ENCODE peak calls at places on chromosome 22, in nine cellular contexts. One of them, this sample, is unnamed.

GRCh38 chr22:41243361-41243760 is 2.6 kb upstream of the CHADL start:
- DNase-seq in heart left ventricle: no peak
- DNase-seq in Peyer's patch: no peak
- DNase-seq in tibial nerve: no peak
- DNase-seq in adrenal gland: no peak
- DNase-seq in uterus: no peak
- DNase-seq in H1: no peak
- DNase-seq in body of pancreas: no peak
- DNase-seq in A549: no peak
- DNase-seq in this sample: no peak

GRCh38 chr22:27747396-27748256 is 53.9 kb downstream of the MN1 start:
- DNase-seq in Peyer's patch: no peak
- DNase-seq in tibial nerve: peak; percentile 25
- DNase-seq in heart left ventricle: no peak
- DNase-seq in adrenal gland: no peak
- DNase-seq in A549: no peak
- DNase-seq in uterus: no peak
- DNase-seq in body of pancreas: no peak
- DNase-seq in H1: no peak
- DNase-seq in this sample: no peak

GRCh38 chr22:26656896-26657851 is at the start of gene MIAT:
- DNase-seq in A549: no peak
- DNase-seq in tibial nerve: no peak
- DNase-seq in adrenal gland: peak; percentile 72
- DNase-seq in H1: no peak
- DNase-seq in Peyer's patch: peak; percentile 73
- DNase-seq in heart left ventricle: no peak
- DNase-seq in uterus: no peak
- DNase-seq in body of pancreas: peak; percentile 23
- DNase-seq in this sample: peak; percentile 87

GRCh38 chr22:27718186-27719032 is 83.1 kb downstream of the MN1 start:
- DNase-seq in uterus: peak; percentile 72
- DNase-seq in H1: no peak
- DNase-seq in body of pancreas: no peak
- DNase-seq in heart left ventricle: peak; percentile 81
- DNase-seq in adrenal gland: peak; percentile 85
- DNase-seq in Peyer's patch: no peak
- DNase-seq in tibial nerve: peak; percentile 53
- DNase-seq in A549: peak; percentile 92
- DNase-seq in this sample: peak; percentile 93

GRCh38 chr22:32119568-32120235 is 39.4 kb downstream of the C22orf42 start:
- DNase-seq in body of pancreas: no peak
- DNase-seq in adrenal gland: no peak
- DNase-seq in tibial nerve: no peak
- DNase-seq in Peyer's patch: no peak
- DNase-seq in H1: no peak
- DNase-seq in heart left ventricle: no peak
- DNase-seq in uterus: no peak
- DNase-seq in A549: no peak
- DNase-seq in this sample: no peak

GRCh38 chr22:25404556-25404922 is 159.9 kb upstream of the GRK3 start:
- DNase-seq in Peyer's patch: no peak
- DNase-seq in adrenal gland: no peak
- DNase-seq in body of pancreas: no peak
- DNase-seq in heart left ventricle: no peak
- DNase-seq in tibial nerve: no peak
- DNase-seq in A549: no peak
- DNase-seq in uterus: no peak
- DNase-seq in H1: no peak
- DNase-seq in this sample: no peak

GRCh38 chr22:29171721-29172120 is 34.0 kb upstream of the EMID1 start:
- DNase-seq in A549: no peak
- DNase-seq in adrenal gland: no peak
- DNase-seq in heart left ventricle: no peak
- DNase-seq in Peyer's patch: no peak
- DNase-seq in body of pancreas: no peak
- DNase-seq in H1: no peak
- DNase-seq in uterus: no peak
- DNase-seq in tibial nerve: no peak
- DNase-seq in this sample: no peak

GRCh38 chr22:40951795-40952602 is 821 bp downstream of the RBX1 start:
- DNase-seq in tibial nerve: no peak
- DNase-seq in body of pancreas: no peak
- DNase-seq in uterus: no peak
- DNase-seq in A549: no peak
- DNase-seq in heart left ventricle: no peak
- DNase-seq in Peyer's patch: no peak
- DNase-seq in H1: no peak
- DNase-seq in adrenal gland: no peak
- DNase-seq in this sample: no peak

GRCh38 chr22:27105142-27106025 is 448.0 kb downstream of the MIAT start:
- DNase-seq in tibial nerve: peak; percentile 67
- DNase-seq in Peyer's patch: no peak
- DNase-seq in uterus: peak; percentile 86
- DNase-seq in body of pancreas: peak; percentile 37
- DNase-seq in H1: no peak
- DNase-seq in heart left ventricle: peak; percentile 77
- DNase-seq in adrenal gland: peak; percentile 79
- DNase-seq in A549: no peak
- DNase-seq in this sample: peak; percentile 85

GRCh38 chr22:47858773-47859306 is 1096.4 kb downstream of the TBC1D22A start:
- DNase-seq in H1: no peak
- DNase-seq in A549: no peak
- DNase-seq in Peyer's patch: no peak
- DNase-seq in heart left ventricle: no peak
- DNase-seq in adrenal gland: no peak
- DNase-seq in body of pancreas: no peak
- DNase-seq in uterus: no peak
- DNase-seq in tibial nerve: no peak
- DNase-seq in this sample: no peak

GRCh38 chr22:44202261-44202789 is 21.6 kb downstream of the PARVG start:
- DNase-seq in body of pancreas: no peak
- DNase-seq in heart left ventricle: no peak
- DNase-seq in tibial nerve: no peak
- DNase-seq in Peyer's patch: no peak
- DNase-seq in adrenal gland: no peak
- DNase-seq in uterus: no peak
- DNase-seq in H1: no peak
- DNase-seq in A549: no peak
- DNase-seq in this sample: no peak

GRCh38 chr22:21832291-21833290 is 34.9 kb downstream of the MAPK1 start:
- DNase-seq in adrenal gland: no peak
- DNase-seq in heart left ventricle: peak; percentile 40
- DNase-seq in uterus: no peak
- DNase-seq in body of pancreas: no peak
- DNase-seq in Peyer's patch: no peak
- DNase-seq in tibial nerve: no peak
- DNase-seq in A549: no peak
- DNase-seq in H1: no peak
- DNase-seq in this sample: no peak

DNA sequence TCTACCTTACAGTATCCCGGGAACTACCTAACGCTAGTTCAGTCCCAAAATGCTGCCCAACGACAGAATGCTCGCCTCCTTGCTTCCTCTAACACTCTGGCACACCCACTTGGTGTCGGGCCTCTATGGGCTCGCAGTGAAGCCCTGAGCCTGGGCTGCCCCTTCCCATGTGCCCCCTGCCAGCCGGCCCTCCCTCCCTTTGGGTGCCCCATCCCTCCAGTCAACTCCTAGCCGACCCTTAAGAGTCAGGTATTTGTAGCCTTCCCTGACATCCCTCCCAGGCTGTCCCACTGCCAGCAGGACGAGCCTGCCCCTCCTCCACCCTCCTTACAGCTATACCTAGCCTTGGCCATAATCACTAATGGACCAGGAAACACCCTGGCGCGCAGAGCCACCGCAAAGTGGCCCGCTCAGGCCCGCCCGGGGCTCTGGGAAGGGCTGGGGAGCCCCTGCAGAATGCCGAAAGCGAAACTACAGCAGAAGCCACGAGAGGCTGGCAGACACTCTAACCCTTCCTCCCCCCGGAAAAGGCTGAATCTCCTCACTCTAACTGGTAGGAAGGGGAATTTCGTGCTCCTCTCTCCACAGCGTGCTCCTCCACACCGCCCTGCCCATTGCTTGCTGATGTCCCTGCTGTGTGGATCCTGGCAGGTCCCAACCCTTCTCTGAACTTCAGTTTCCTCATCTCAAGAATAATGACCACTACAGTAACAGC is 8.2 kb downstream of the CBX7 start:
- DNase-seq in uterus: peak; percentile 46
- DNase-seq in heart left ventricle: no peak
- DNase-seq in Peyer's patch: peak; percentile 61
- DNase-seq in adrenal gland: peak; percentile 78
- DNase-seq in H1: no peak
- DNase-seq in tibial nerve: no peak
- DNase-seq in A549: no peak
- DNase-seq in body of pancreas: peak; percentile 40
- DNase-seq in this sample: no peak
- TF ChIP-seq POLR2A in uterus: no peak
- TF ChIP-seq POLR2A in heart left ventricle: no peak
- TF ChIP-seq POLR2A in Peyer's patch: no peak
- TF ChIP-seq POLR2A in adrenal gland: no peak
- TF ChIP-seq POLR2A in H1: no peak
- TF ChIP-seq POLR2A in tibial nerve: no peak
- TF ChIP-seq POLR2A in A549: no peak
- TF ChIP-seq POLR2A in body of pancreas: peak; percentile 14
- TF ChIP-seq POLR2A in this sample: no peak

GRCh38 chr22:30307026-30307574 is 17.8 kb upstream of the CASTOR1 start:
- DNase-seq in H1: no peak
- DNase-seq in A549: no peak
- DNase-seq in adrenal gland: no peak
- DNase-seq in tibial nerve: no peak
- DNase-seq in Peyer's patch: no peak
- DNase-seq in uterus: no peak
- DNase-seq in body of pancreas: no peak
- DNase-seq in heart left ventricle: peak; percentile 25
- DNase-seq in this sample: no peak
- H3K4me3 ChIP-seq in H1: no peak overlapping the region
- H3K4me3 ChIP-seq in A549: no peak overlapping the region
- H3K4me3 ChIP-seq in adrenal gland: no peak overlapping the region
- H3K4me3 ChIP-seq in tibial nerve: no peak overlapping the region
- H3K4me3 ChIP-seq in Peyer's patch: no peak overlapping the region
- H3K4me3 ChIP-seq in uterus: no peak overlapping the region
- H3K4me3 ChIP-seq in body of pancreas: no peak overlapping the region
- H3K4me3 ChIP-seq in heart left ventricle: no peak overlapping the region
- H3K4me3 ChIP-seq in this sample: no peak overlapping the region

GRCh38 chr22:19759994-19760651 is 455 bp upstream of the TBX1 start:
- DNase-seq in heart left ventricle: no peak
- DNase-seq in A549: no peak
- DNase-seq in uterus: no peak
- DNase-seq in Peyer's patch: no peak
- DNase-seq in body of pancreas: no peak
- DNase-seq in H1: no peak
- DNase-seq in adrenal gland: no peak
- DNase-seq in tibial nerve: no peak
- DNase-seq in this sample: no peak

GRCh38 chr22:19761500-19762314 is 1.1 kb downstream of the TBX1 start:
- DNase-seq in body of pancreas: no peak
- DNase-seq in uterus: no peak
- DNase-seq in A549: no peak
- DNase-seq in heart left ventricle: no peak
- DNase-seq in adrenal gland: no peak
- DNase-seq in Peyer's patch: no peak
- DNase-seq in H1: no peak
- DNase-seq in tibial nerve: no peak
- DNase-seq in this sample: no peak

GRCh38 chr22:19759459-19759993 is 1.1 kb upstream of the TBX1 start:
- DNase-seq in H1: no peak
- DNase-seq in tibial nerve: no peak
- DNase-seq in body of pancreas: no peak
- DNase-seq in heart left ventricle: no peak
- DNase-seq in adrenal gland: no peak
- DNase-seq in Peyer's patch: no peak
- DNase-seq in A549: no peak
- DNase-seq in uterus: no peak
- DNase-seq in this sample: no peak

GRCh38 chr22:19761022-19761499 is 483 bp downstream of the TBX1 start:
- DNase-seq in adrenal gland: no peak
- DNase-seq in Peyer's patch: no peak
- DNase-seq in tibial nerve: no peak
- DNase-seq in A549: no peak
- DNase-seq in H1: no peak
- DNase-seq in body of pancreas: no peak
- DNase-seq in heart left ventricle: no peak
- DNase-seq in uterus: no peak
- DNase-seq in this sample: no peak

GRCh38 chr22:19760652-19761002 is at the start of gene TBX1:
- DNase-seq in uterus: no peak
- DNase-seq in heart left ventricle: no peak
- DNase-seq in body of pancreas: no peak
- DNase-seq in adrenal gland: no peak
- DNase-seq in Peyer's patch: no peak
- DNase-seq in H1: no peak
- DNase-seq in A549: no peak
- DNase-seq in tibial nerve: no peak
- DNase-seq in this sample: no peak
- TF ChIP-seq POLR2A in uterus: no peak
- TF ChIP-seq POLR2A in heart left ventricle: no peak
- TF ChIP-seq POLR2A in body of pancreas: no peak
- TF ChIP-seq POLR2A in adrenal gland: no peak
- TF ChIP-seq POLR2A in Peyer's patch: no peak
- TF ChIP-seq POLR2A in H1: no peak
- TF ChIP-seq POLR2A in A549: peak; percentile 63
- TF ChIP-seq POLR2A in tibial nerve: no peak
- TF ChIP-seq POLR2A in this sample: no peak

GRCh38 chr22:39089928-39090327 is 7.1 kb upstream of the APOBEC3H start:
- DNase-seq in H1: no peak
- DNase-seq in tibial nerve: no peak
- DNase-seq in uterus: no peak
- DNase-seq in A549: no peak
- DNase-seq in body of pancreas: no peak
- DNase-seq in heart left ventricle: no peak
- DNase-seq in adrenal gland: no peak
- DNase-seq in Peyer's patch: no peak
- DNase-seq in this sample: no peak
- H3K4me3 ChIP-seq in H1: no peak overlapping the region
- H3K4me3 ChIP-seq in tibial nerve: no peak overlapping the region
- H3K4me3 ChIP-seq in uterus: no peak overlapping the region
- H3K4me3 ChIP-seq in A549: no peak overlapping the region
- H3K4me3 ChIP-seq in body of pancreas: no peak overlapping the region
- H3K4me3 ChIP-seq in heart left ventricle: no peak overlapping the region
- H3K4me3 ChIP-seq in adrenal gland: no peak overlapping the region
- H3K4me3 ChIP-seq in Peyer's patch: no peak overlapping the region
- H3K4me3 ChIP-seq in this sample: no peak overlapping the region

GRCh38 chr22:22926359-22927195 is 39.0 kb downstream of the IGLL5 start:
- DNase-seq in Peyer's patch: no peak
- DNase-seq in body of pancreas: no peak
- DNase-seq in H1: no peak
- DNase-seq in uterus: no peak
- DNase-seq in tibial nerve: no peak
- DNase-seq in heart left ventricle: no peak
- DNase-seq in A549: no peak
- DNase-seq in adrenal gland: no peak
- DNase-seq in this sample: no peak
- TF ChIP-seq POLR2A in Peyer's patch: no peak
- TF ChIP-seq POLR2A in body of pancreas: no peak
- TF ChIP-seq POLR2A in H1: no peak
- TF ChIP-seq POLR2A in uterus: no peak
- TF ChIP-seq POLR2A in tibial nerve: no peak
- TF ChIP-seq POLR2A in heart left ventricle: no peak
- TF ChIP-seq POLR2A in A549: no peak
- TF ChIP-seq POLR2A in adrenal gland: no peak
- TF ChIP-seq POLR2A in this sample: no peak

GRCh38 chr22:46087816-46088277 is 62.5 kb upstream of the PPARA start:
- DNase-seq in A549: no peak
- DNase-seq in body of pancreas: peak; percentile 94
- DNase-seq in Peyer's patch: peak; percentile 39
- DNase-seq in uterus: peak; percentile 94
- DNase-seq in adrenal gland: peak; percentile 97
- DNase-seq in tibial nerve: peak; percentile 93
- DNase-seq in heart left ventricle: peak; percentile 94
- DNase-seq in H1: no peak
- DNase-seq in this sample: peak; percentile 98
- H3K4me3 ChIP-seq in A549: peak overlapping the region; percentile 52
- H3K4me3 ChIP-seq in body of pancreas: no peak overlapping the region
- H3K4me3 ChIP-seq in Peyer's patch: no peak overlapping the region
- H3K4me3 ChIP-seq in uterus: no peak overlapping the region
- H3K4me3 ChIP-seq in adrenal gland: no peak overlapping the region
- H3K4me3 ChIP-seq in tibial nerve: peak overlapping the region; percentile 14
- H3K4me3 ChIP-seq in heart left ventricle: peak overlapping the region; percentile 43
- H3K4me3 ChIP-seq in H1: no peak overlapping the region
- H3K4me3 ChIP-seq in this sample: no peak overlapping the region

This sample was measured in lower leg skin.